ENCODE peak calls at places on chromosomes 2 and 18, in nine cellular contexts. R is cardiac muscle cell, A is IMR-90, X is transverse colon, Z is body of pancreas, T is mesendoderm, L is psoas muscle, I is GM23248, H is heart left ventricle. M is an unnamed sample. For H3K4me1, the result is how much of the 10 kb centered on the place peaks cover.

GRCh38 chr2:130883520-130883919 is 46.8 kb downstream of the ARHGEF4 start:
- DNase-seq in Z (no peak), L (no peak), T (no peak), A (no peak), H (no peak), I (no peak), R (no peak), X (no peak), M (no peak)

GRCh38 chr2:177553176-177553909 is 160.8 kb downstream of the AGPS start:
- DNase-seq in X (no peak), R (no peak), T (no peak), L (no peak), Z (no peak), H (no peak), I (peak), A (peak), M (peak)

GRCh38 chr2:128406629-128407252 is 88.1 kb upstream of the HS6ST1 start:
- DNase-seq in I (no peak), R (no peak), H (no peak), T (no peak), X (peak), Z (peak), A (no peak), L (peak), M (no peak)

GRCh38 chr18:78757014-78757413 is 222.6 kb upstream of the SALL3 start:
- DNase-seq in A (no peak), Z (no peak), T (no peak), R (no peak), I (no peak), H (peak), L (no peak), X (no peak), M (no peak)

GRCh38 chr2:9214866-9215265 is 8.3 kb downstream of the ASAP2 start:
- DNase-seq in Z (no peak), X (no peak), H (no peak), I (no peak), A (no peak), T (no peak), L (no peak), R (no peak), M (no peak)

GRCh38 chr2:217645891-217646290 is 356.9 kb downstream of the TNS1 start:
- DNase-seq in A (peak), R (no peak), I (peak), Z (no peak), L (no peak), T (no peak), X (no peak), H (no peak), M (peak)

GRCh38 chr2:201411421-201411820 is 39.8 kb downstream of the TRAK2 start:
- DNase-seq in X (no peak), L (no peak), A (peak), I (peak), T (no peak), Z (no peak), R (no peak), H (no peak), M (no peak)

GRCh38 chr18:54608008-54608642 is 17.1 kb downstream of the DYNAP start:
- DNase-seq in X (no peak), Z (no peak), A (peak), L (no peak), H (no peak), R (no peak), T (no peak), I (peak), M (peak)

GRCh38 chr2:174574657-174575056 is 22.9 kb downstream of the WIPF1 start:
- DNase-seq in I (no peak), Z (peak), A (peak), X (no peak), L (no peak), R (no peak), H (no peak), T (no peak), M (peak)

GRCh38 chr2:96869281-96869823 is 528 bp downstream of the SEMA4C start:
- DNase-seq in Z (peak), X (peak), R (peak), H (peak), I (peak), L (peak), T (peak), A (peak), M (peak)

GRCh38 chr2:107108556-107108955 is 222.6 kb upstream of the ST6GAL2 start:
- DNase-seq in A (no peak), X (no peak), Z (no peak), R (no peak), H (no peak), T (no peak), L (no peak), I (peak), M (no peak)

GRCh38 chr18:58491773-58492752 is 136.8 kb downstream of the ALPK2 start:
- DNase-seq in H (no peak), X (no peak), L (no peak), I (no peak), T (no peak), A (no peak), Z (no peak), R (no peak), M (no peak)

GRCh38 chr18:73614812-73615211 is 532.8 kb downstream of the FBXO15 start:
- DNase-seq in X (no peak), R (no peak), H (no peak), L (no peak), T (no peak), A (peak), Z (no peak), I (peak), M (peak)

GRCh38 chr2:197952540-197953202 is 148.3 kb downstream of the PLCL1 start:
- DNase-seq in H (no peak), Z (no peak), I (no peak), T (no peak), A (no peak), L (no peak), R (no peak), X (no peak), M (no peak)

GRCh38 chr2:222835823-222836151 is 25.0 kb upstream of the ACSL3 start:
- DNase-seq in T (no peak), L (no peak), H (no peak), Z (no peak), I (no peak), X (no peak), A (no peak), R (no peak), M (no peak)

GRCh38 chr2:198698230-198698629 is 759.5 kb downstream of the SATB2 start:
- DNase-seq in A (no peak), Z (no peak), R (no peak), T (no peak), X (no peak), I (no peak), L (no peak), H (no peak), M (no peak)

GRCh38 chr18:14122099-14122498 is 10.1 kb downstream of the ZNF519 start:
- DNase-seq in I (no peak), H (no peak), X (no peak), R (no peak), A (no peak), T (no peak), Z (no peak), L (no peak), M (no peak)

GRCh38 chr2:204360218-204361007 is 184.9 kb upstream of the PARD3B start:
- DNase-seq in T (no peak), A (no peak), L (no peak), H (no peak), Z (peak), R (no peak), X (no peak), I (no peak), M (no peak)

GRCh38 chr2:138369856-138370255 is 131.7 kb upstream of the SPOPL start:
- DNase-seq in Z (no peak), H (no peak), I (peak), X (no peak), A (no peak), L (no peak), T (no peak), R (no peak), M (no peak)

GRCh38 chr2:51153236-51153635 is 121.3 kb upstream of the NRXN1 start:
- DNase-seq in L (no peak), T (no peak), R (no peak), X (no peak), I (no peak), A (no peak), H (no peak), Z (no peak), M (no peak)

GRCh38 chr2:205685314-205686230 is 3.3 kb downstream of the NRP2 start:
- DNase-seq in A (peak), H (no peak), I (peak), R (peak), T (peak), X (no peak), Z (no peak), L (no peak), M (peak)

GRCh38 chr2:238585836-238586821 is 159.4 kb downstream of the ASB1 start:
- DNase-seq in Z (no peak), H (no peak), T (no peak), X (no peak), R (no peak), L (no peak), A (no peak), I (peak), M (no peak)

GRCh38 chr2:12173271-12173942 is 427.0 kb downstream of the LPIN1 start:
- DNase-seq in T (peak), L (no peak), Z (no peak), A (peak), X (no peak), H (no peak), I (peak), R (no peak), M (no peak)

GRCh38 chr2:70431948-70432347 is 121.7 kb downstream of the TGFA start:
- DNase-seq in H (no peak), X (no peak), I (no peak), R (no peak), A (no peak), T (peak), L (no peak), Z (no peak), M (no peak)

GRCh38 chr2:127118467-127118866 is 11.5 kb upstream of the BIN1 start:
- DNase-seq in T (no peak), L (no peak), X (no peak), A (no peak), I (no peak), H (no peak), R (no peak), Z (no peak), M (no peak)

GRCh38 chr2:127121341-127121740 is 14.4 kb upstream of the BIN1 start:
- DNase-seq in I (no peak), Z (no peak), A (no peak), H (no peak), T (no peak), L (no peak), X (no peak), R (no peak), M (no peak)

GRCh38 chr2:127122351-127123027 is 15.5 kb upstream of the BIN1 start:
- DNase-seq in L (no peak), I (no peak), X (no peak), T (no peak), Z (no peak), A (no peak), R (no peak), H (no peak), M (no peak)

GRCh38 chr2:127124426-127124825 is 17.5 kb upstream of the BIN1 start:
- DNase-seq in R (no peak), Z (no peak), L (no peak), H (no peak), T (no peak), A (no peak), X (no peak), I (no peak), M (no peak)

DNA sequence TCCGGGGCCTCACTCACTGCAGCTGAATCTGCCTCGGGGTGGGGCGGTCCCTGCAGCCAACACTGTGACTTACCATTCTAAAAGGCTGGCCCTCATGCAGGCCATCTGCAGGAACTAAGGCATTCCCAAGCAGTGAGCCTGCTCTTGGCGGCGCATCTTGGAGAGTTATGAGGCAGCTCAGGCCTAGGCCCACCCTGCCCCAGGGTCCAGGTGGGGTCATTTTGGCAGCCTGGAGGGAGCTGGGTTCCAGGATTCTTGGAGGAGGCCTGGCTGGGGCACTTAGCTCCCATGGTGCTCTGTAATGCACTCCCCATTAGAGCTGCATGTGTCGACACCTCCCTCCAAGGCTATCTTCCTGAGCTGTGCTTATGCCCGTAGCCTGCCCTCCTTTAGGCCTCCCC is 14.8 kb upstream of the BIN1 start:
- DNase-seq in H (peak), L (peak), I (peak), T (no peak), R (no peak), A (no peak), Z (no peak), X (no peak), M (no peak)
- H3K4me1 ChIP-seq in H (under half), L (under half), I (under half), T (under half), R (under half), A (under half), Z (under half), X (under half), M (under half)

DNA sequence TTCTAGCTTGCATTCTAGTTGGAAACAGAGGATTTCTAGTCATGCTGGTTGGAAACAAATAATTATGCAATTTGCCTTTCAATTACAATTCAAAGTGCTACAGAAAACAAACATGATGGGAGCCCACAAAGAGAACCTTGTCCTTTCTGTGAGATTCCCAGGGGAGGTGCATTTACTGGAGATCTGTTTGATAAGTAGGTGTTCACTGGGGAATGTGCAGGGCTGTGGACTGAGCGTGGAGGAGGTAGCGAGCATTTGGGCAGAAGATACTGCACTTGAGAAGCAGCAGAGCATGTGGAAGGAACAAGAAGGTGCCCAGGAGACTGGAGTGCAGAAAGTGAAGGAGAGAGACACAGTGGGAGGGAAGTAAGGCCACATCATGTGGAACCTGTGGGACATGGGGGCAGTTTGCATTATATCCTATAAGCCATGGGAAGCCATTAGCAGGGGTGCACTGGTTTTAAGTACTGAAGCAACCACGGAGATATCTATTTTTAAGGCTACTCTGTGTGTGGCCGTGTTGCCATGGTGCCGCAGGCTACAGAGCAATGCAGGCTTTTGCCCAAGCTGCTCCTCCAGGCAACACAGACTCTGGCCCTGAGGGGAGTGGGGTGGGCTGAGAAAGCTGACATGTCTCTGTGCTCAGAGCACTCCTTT is 154.0 kb downstream of the ANTXR1 start:
- DNase-seq in Z (no peak), X (no peak), A (no peak), R (no peak), L (no peak), I (no peak), T (no peak), H (no peak), M (no peak)
- H3K4me1 ChIP-seq in Z (under half), X (under half), A (under half), R (under half), L (under half), I (half or more), T (under half), H (under half), M (under half)

DNA sequence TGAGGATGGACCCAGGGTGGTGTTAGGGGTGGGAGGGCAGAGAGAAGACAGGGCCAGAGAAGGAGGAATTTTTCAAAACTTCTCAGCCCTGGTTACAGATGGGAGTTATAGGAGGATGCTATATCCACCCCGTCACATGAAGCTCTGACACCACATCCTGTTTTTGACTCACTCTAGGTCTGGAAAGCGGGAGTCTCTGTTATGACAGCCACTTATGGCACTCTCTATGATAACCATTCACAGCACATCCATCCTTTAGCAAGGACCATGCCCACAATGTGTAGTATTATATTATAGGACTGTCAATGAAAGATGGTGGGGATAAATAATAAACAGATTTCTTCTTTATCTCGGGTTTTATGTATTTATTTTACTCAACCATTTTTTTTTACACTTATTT is 461.2 kb downstream of the CDH2 start:
- DNase-seq in L (no peak), R (no peak), A (no peak), T (no peak), H (no peak), Z (no peak), X (no peak), I (peak), M (no peak)
- H3K4me1 ChIP-seq in L (under half), R (under half), A (under half), T (under half), H (under half), Z (under half), X (under half), I (under half), M (under half)

GRCh38 chr2:20744366-20745335 is 77.7 kb downstream of the GDF7 start:
- DNase-seq in I (no peak), A (no peak), Z (no peak), R (no peak), H (no peak), L (no peak), T (no peak), X (no peak), M (no peak)

GRCh38 chr2:20737505-20737904 is 70.6 kb downstream of the GDF7 start:
- DNase-seq in R (no peak), X (no peak), T (no peak), H (no peak), Z (no peak), I (no peak), A (no peak), L (no peak), M (no peak)

DNA sequence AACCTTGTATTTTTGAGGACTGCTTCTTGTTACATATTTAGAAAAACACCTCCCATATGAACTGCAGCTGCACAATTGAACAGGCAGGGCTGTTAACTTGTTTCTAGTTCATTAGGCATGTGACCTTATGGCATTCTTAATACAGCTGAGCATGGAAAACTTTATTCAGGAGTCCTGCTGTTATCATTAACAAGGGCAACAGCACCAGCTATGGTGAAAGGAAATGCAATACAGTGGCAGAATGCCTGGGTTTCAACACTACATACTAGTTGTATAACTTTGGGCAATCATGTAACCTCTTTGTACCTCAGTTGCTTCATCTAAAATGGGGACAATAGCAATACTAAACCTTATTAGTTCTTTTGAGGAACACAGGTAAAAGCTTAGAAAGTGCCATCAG is 71.8 kb downstream of the GDF7 start:
- DNase-seq in Z (no peak), H (no peak), R (no peak), T (no peak), A (no peak), X (no peak), I (no peak), L (no peak), M (no peak)
- H3K4me1 ChIP-seq in Z (under half), H (under half), R (under half), T (under half), A (under half), X (under half), I (under half), L (under half), M (under half)

DNA sequence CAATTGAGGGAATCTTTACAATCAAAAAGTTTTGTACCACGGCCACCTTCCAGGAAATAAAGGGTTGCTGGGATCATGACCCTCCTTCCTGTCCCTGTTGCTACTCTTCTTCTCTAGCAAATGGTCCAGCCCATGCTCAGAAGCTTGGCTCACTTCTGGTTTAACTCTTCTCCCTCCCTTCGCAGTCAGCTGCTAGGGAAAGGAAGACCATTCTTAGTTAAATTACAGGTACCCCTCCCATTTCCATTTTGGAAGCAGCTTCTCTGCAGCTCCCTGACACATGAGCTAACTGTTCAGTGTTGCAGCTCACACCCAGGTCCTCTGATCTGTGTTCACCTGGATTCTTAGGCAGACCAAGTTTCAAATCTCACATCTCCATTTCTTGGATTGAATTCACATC is 100.3 kb downstream of the DOCK10 start:
- DNase-seq in L (no peak), Z (no peak), X (no peak), R (no peak), T (no peak), I (no peak), A (no peak), H (no peak), M (no peak)
- H3K4me1 ChIP-seq in L (under half), Z (under half), X (under half), R (under half), T (under half), I (under half), A (under half), H (under half), M (under half)

GRCh38 chr2:239647037-239647436 is 246.2 kb upstream of the HDAC4 start:
- DNase-seq in X (no peak), A (no peak), R (no peak), T (no peak), Z (no peak), H (no peak), L (no peak), I (no peak), M (no peak)
- H3K4me1 ChIP-seq in X (under half), A (under half), R (under half), T (under half), Z (under half), H (under half), L (under half), I (under half), M (under half)

M was measured in mammary epithelial cell.